ENCODE peak calls at places on chromosomes 2 and 18, in five cellular contexts. One of them, this sample, is unnamed. For H3K27me3, the result is how much of the 10 kb centered on the place peaks cover.

GRCh38 chr2:25558262-25558661 is 115.1 kb downstream of the DTNB start:
- DNase-seq in heart left ventricle: no peak
- DNase-seq in heart right ventricle: no peak
- DNase-seq in body of pancreas: no peak
- DNase-seq in lung: no peak
- DNase-seq in this sample: no peak

GRCh38 chr18:62001396-62001795 is 108.6 kb upstream of the RNF152 start:
- DNase-seq in body of pancreas: no peak
- DNase-seq in lung: no peak
- DNase-seq in heart left ventricle: no peak
- DNase-seq in heart right ventricle: no peak
- DNase-seq in this sample: no peak

GRCh38 chr2:105081006-105081701 is 43.3 kb downstream of the MRPS9 start:
- DNase-seq in body of pancreas: peak
- DNase-seq in heart right ventricle: no peak
- DNase-seq in lung: no peak
- DNase-seq in heart left ventricle: no peak
- DNase-seq in this sample: no peak

GRCh38 chr18:77271720-77272481 is 22.3 kb downstream of the GALR1 start:
- DNase-seq in heart left ventricle: no peak
- DNase-seq in body of pancreas: no peak
- DNase-seq in lung: no peak
- DNase-seq in heart right ventricle: no peak
- DNase-seq in this sample: no peak

GRCh38 chr18:3162181-3162580 is 57.6 kb downstream of the MYOM1 start:
- DNase-seq in lung: no peak
- DNase-seq in body of pancreas: no peak
- DNase-seq in heart left ventricle: no peak
- DNase-seq in heart right ventricle: no peak
- DNase-seq in this sample: peak

GRCh38 chr2:239671916-239672849 is 271.4 kb upstream of the HDAC4 start:
- DNase-seq in heart right ventricle: no peak
- DNase-seq in lung: no peak
- DNase-seq in heart left ventricle: no peak
- DNase-seq in body of pancreas: no peak
- DNase-seq in this sample: no peak

GRCh38 chr18:1353025-1353424 is 448.4 kb downstream of the ADCYAP1 start:
- DNase-seq in heart left ventricle: no peak
- DNase-seq in body of pancreas: no peak
- DNase-seq in heart right ventricle: no peak
- DNase-seq in lung: no peak
- DNase-seq in this sample: no peak

GRCh38 chr2:217975626-217976025 is 27.2 kb downstream of the TNS1 start:
- DNase-seq in heart right ventricle: no peak
- DNase-seq in heart left ventricle: no peak
- DNase-seq in body of pancreas: peak
- DNase-seq in lung: no peak
- DNase-seq in this sample: no peak

GRCh38 chr2:176494949-176495353 is 225.7 kb downstream of the MTX2 start:
- DNase-seq in heart left ventricle: no peak
- DNase-seq in heart right ventricle: peak
- DNase-seq in body of pancreas: peak
- DNase-seq in lung: peak
- DNase-seq in this sample: no peak

GRCh38 chr18:35941299-35941698 is 31.2 kb upstream of the RMP24 start:
- DNase-seq in heart left ventricle: no peak
- DNase-seq in heart right ventricle: no peak
- DNase-seq in body of pancreas: no peak
- DNase-seq in lung: no peak
- DNase-seq in this sample: no peak

GRCh38 chr2:62489162-62489561 is 16.8 kb downstream of the TMEM17 start:
- DNase-seq in body of pancreas: no peak
- DNase-seq in heart left ventricle: no peak
- DNase-seq in lung: no peak
- DNase-seq in heart right ventricle: no peak
- DNase-seq in this sample: no peak
- H3K27me3 ChIP-seq in body of pancreas: under half
- H3K27me3 ChIP-seq in heart left ventricle: under half
- H3K27me3 ChIP-seq in lung: under half
- H3K27me3 ChIP-seq in heart right ventricle: under half
- H3K27me3 ChIP-seq in this sample: under half

GRCh38 chr2:40360652-40361051 is 91.2 kb downstream of the SLC8A1 start:
- DNase-seq in heart right ventricle: no peak
- DNase-seq in body of pancreas: no peak
- DNase-seq in lung: no peak
- DNase-seq in heart left ventricle: no peak
- DNase-seq in this sample: no peak
- TF ChIP-seq CTCF in heart right ventricle: peak
- TF ChIP-seq CTCF in body of pancreas: no peak
- TF ChIP-seq CTCF in lung: no peak
- TF ChIP-seq CTCF in heart left ventricle: no peak
- TF ChIP-seq CTCF in this sample: no peak

GRCh38 chr2:133844214-133844892 is 276.1 kb upstream of the NCKAP5 start:
- DNase-seq in lung: peak
- DNase-seq in heart right ventricle: peak
- DNase-seq in heart left ventricle: peak
- DNase-seq in body of pancreas: peak
- DNase-seq in this sample: peak

GRCh38 chr2:133841905-133842304 is 273.6 kb upstream of the NCKAP5 start:
- DNase-seq in heart left ventricle: peak
- DNase-seq in body of pancreas: no peak
- DNase-seq in heart right ventricle: peak
- DNase-seq in lung: no peak
- DNase-seq in this sample: no peak

GRCh38 chr2:133840761-133841160 is 272.5 kb upstream of the NCKAP5 start:
- DNase-seq in heart right ventricle: no peak
- DNase-seq in body of pancreas: no peak
- DNase-seq in heart left ventricle: no peak
- DNase-seq in lung: no peak
- DNase-seq in this sample: no peak

GRCh38 chr2:133843551-133843950 is 275.3 kb upstream of the NCKAP5 start:
- DNase-seq in body of pancreas: no peak
- DNase-seq in heart left ventricle: no peak
- DNase-seq in heart right ventricle: no peak
- DNase-seq in lung: no peak
- DNase-seq in this sample: no peak

GRCh38 chr2:133843091-133843490 is 274.8 kb upstream of the NCKAP5 start:
- DNase-seq in body of pancreas: no peak
- DNase-seq in heart right ventricle: no peak
- DNase-seq in heart left ventricle: no peak
- DNase-seq in lung: no peak
- DNase-seq in this sample: no peak
- H3K27me3 ChIP-seq in body of pancreas: under half
- H3K27me3 ChIP-seq in heart right ventricle: under half
- H3K27me3 ChIP-seq in heart left ventricle: under half
- H3K27me3 ChIP-seq in lung: under half
- H3K27me3 ChIP-seq in this sample: under half

GRCh38 chr2:31267437-31268120 is 33.6 kb downstream of the EHD3 start:
- DNase-seq in body of pancreas: no peak
- DNase-seq in lung: no peak
- DNase-seq in heart left ventricle: no peak
- DNase-seq in heart right ventricle: no peak
- DNase-seq in this sample: no peak

GRCh38 chr2:31260870-31261269 is 26.9 kb downstream of the EHD3 start:
- DNase-seq in body of pancreas: no peak
- DNase-seq in heart left ventricle: no peak
- DNase-seq in heart right ventricle: no peak
- DNase-seq in lung: no peak
- DNase-seq in this sample: no peak

GRCh38 chr2:31266804-31267203 is 32.9 kb downstream of the EHD3 start:
- DNase-seq in heart right ventricle: no peak
- DNase-seq in lung: no peak
- DNase-seq in heart left ventricle: no peak
- DNase-seq in body of pancreas: no peak
- DNase-seq in this sample: no peak

GRCh38 chr2:31265234-31265633 is 31.3 kb downstream of the EHD3 start:
- DNase-seq in heart left ventricle: no peak
- DNase-seq in lung: no peak
- DNase-seq in body of pancreas: no peak
- DNase-seq in heart right ventricle: no peak
- DNase-seq in this sample: no peak

GRCh38 chr2:31263636-31264190 is 29.8 kb downstream of the EHD3 start:
- DNase-seq in body of pancreas: no peak
- DNase-seq in heart right ventricle: no peak
- DNase-seq in heart left ventricle: no peak
- DNase-seq in lung: no peak
- DNase-seq in this sample: no peak
- TF ChIP-seq CTCF in body of pancreas: no peak
- TF ChIP-seq CTCF in heart right ventricle: peak
- TF ChIP-seq CTCF in heart left ventricle: peak
- TF ChIP-seq CTCF in lung: no peak
- TF ChIP-seq CTCF in this sample: no peak

DNA sequence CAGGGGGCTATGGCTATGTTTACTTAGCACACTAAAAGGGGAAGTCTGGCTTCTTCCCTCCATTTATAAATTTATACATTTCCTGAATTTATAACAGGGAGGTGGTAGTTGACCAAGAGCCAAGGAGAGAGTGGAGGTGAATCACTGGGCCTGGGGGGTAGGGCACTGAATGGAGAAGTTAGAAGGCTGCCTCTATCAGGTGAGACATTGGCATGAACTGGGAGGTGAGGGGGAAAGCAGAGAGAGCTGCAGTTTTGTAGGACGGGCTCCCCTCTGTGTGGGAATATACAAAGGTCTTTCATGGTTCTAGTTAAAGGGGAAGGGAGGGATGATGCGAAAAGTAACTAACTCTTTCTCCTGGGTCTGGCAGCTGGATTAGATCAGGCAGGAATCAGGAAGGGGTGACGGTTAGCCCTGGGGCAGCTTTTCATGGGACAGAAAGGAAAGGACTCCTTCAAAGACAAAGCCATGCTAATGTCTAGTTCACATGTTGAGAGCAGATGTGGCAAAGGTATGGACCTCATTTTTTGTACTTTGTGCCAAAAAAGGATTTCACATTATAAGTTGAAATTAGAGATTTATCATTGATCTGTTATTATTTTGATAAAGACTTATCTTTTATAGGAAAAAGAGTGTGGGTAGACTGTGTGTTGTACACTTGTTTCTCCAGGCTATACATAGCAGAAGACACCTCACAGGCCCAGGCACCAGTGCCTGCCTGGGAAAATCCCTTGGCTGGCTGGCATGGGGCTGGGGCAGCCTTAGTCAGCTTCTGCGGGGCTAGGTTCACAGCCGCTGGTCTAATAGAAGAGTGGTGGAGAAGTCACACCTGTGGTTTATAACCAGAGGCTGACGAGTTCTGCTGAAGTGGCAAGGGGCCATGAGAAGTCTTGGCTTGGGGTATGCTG is 158.7 kb downstream of the CLIP4 start:
- DNase-seq in heart left ventricle: no peak
- DNase-seq in lung: no peak
- DNase-seq in body of pancreas: no peak
- DNase-seq in heart right ventricle: no peak
- DNase-seq in this sample: no peak
- H3K27me3 ChIP-seq in heart left ventricle: under half
- H3K27me3 ChIP-seq in lung: under half
- H3K27me3 ChIP-seq in body of pancreas: under half
- H3K27me3 ChIP-seq in heart right ventricle: under half
- H3K27me3 ChIP-seq in this sample: under half

GRCh38 chr2:161061786-161062185 is 98.4 kb upstream of the TANK start:
- DNase-seq in heart left ventricle: no peak
- DNase-seq in lung: no peak
- DNase-seq in heart right ventricle: no peak
- DNase-seq in body of pancreas: no peak
- DNase-seq in this sample: no peak

GRCh38 chr2:161059388-161059787 is 100.8 kb upstream of the TANK start:
- DNase-seq in heart right ventricle: peak
- DNase-seq in body of pancreas: no peak
- DNase-seq in heart left ventricle: peak
- DNase-seq in lung: no peak
- DNase-seq in this sample: no peak

GRCh38 chr2:161063074-161063945 is 96.9 kb upstream of the TANK start:
- DNase-seq in body of pancreas: peak
- DNase-seq in heart left ventricle: peak
- DNase-seq in heart right ventricle: peak
- DNase-seq in lung: peak
- DNase-seq in this sample: peak

GRCh38 chr2:161067846-161068245 is 92.4 kb upstream of the TANK start:
- DNase-seq in body of pancreas: no peak
- DNase-seq in heart right ventricle: no peak
- DNase-seq in heart left ventricle: no peak
- DNase-seq in lung: no peak
- DNase-seq in this sample: no peak

GRCh38 chr2:161063946-161064306 is 96.3 kb upstream of the TANK start:
- DNase-seq in heart left ventricle: no peak
- DNase-seq in body of pancreas: no peak
- DNase-seq in heart right ventricle: no peak
- DNase-seq in lung: no peak
- DNase-seq in this sample: no peak
- TF ChIP-seq CTCF in heart left ventricle: no peak
- TF ChIP-seq CTCF in body of pancreas: no peak
- TF ChIP-seq CTCF in heart right ventricle: peak
- TF ChIP-seq CTCF in lung: no peak
- TF ChIP-seq CTCF in this sample: peak

GRCh38 chr2:98281607-98282006 is 64.6 kb upstream of the CNGA3 start:
- DNase-seq in body of pancreas: no peak
- DNase-seq in lung: no peak
- DNase-seq in heart right ventricle: no peak
- DNase-seq in heart left ventricle: no peak
- DNase-seq in this sample: no peak
- H3K27me3 ChIP-seq in body of pancreas: under half
- H3K27me3 ChIP-seq in lung: under half
- H3K27me3 ChIP-seq in heart right ventricle: under half
- H3K27me3 ChIP-seq in heart left ventricle: under half
- H3K27me3 ChIP-seq in this sample: under half

DNA sequence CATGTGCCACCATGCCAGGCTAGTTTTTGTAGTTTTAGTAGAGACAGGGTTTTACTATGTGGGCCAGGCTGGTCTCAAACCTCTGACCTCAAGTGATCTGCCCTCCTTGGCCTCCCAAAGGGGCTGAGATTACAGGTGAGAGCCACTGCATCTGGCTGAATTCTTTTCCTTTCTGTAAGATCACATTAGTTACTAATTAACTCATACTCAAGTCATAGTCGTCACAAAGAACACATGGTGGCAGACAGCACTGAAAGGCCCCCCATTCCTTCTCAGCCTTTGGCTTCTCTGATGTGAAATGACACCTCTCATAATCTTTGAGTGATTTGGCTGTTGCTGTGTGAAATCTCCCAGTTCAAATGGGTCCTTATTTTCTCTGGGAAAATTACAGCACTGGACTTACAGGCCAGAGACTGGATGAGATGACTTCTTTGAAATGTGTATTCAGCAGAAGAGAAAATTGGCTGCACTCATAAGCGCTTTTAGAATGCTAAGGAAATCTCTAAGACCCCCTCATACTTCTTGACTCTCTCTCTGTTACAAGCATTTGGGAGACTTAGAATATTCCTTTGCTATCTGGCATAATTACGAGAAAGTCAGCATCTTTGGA is 764.7 kb downstream of the RNF144A start:
- DNase-seq in heart left ventricle: no peak
- DNase-seq in body of pancreas: peak
- DNase-seq in heart right ventricle: no peak
- DNase-seq in lung: no peak
- DNase-seq in this sample: no peak
- TF ChIP-seq CTCF in heart left ventricle: no peak
- TF ChIP-seq CTCF in body of pancreas: no peak
- TF ChIP-seq CTCF in heart right ventricle: no peak
- TF ChIP-seq CTCF in lung: no peak
- TF ChIP-seq CTCF in this sample: no peak

This sample was measured in colonic mucosa.